ENCODE peak calls at places on chromosomes 7 and 10, in four cellular contexts. G is A549, A is K562, F is HepG2. P is an unnamed sample.

GRCh38 chr7:27113991-27114866 is 11.7 kb upstream of the HOXA2 start:
- DNase-seq in A (peak), G (peak), F (no peak), P (no peak)

GRCh38 chr7:63040336-63040735 is 958.3 kb upstream of the ZNF722 start:
- DNase-seq in A (no peak), F (no peak), G (no peak), P (no peak)

GRCh38 chr10:4721994-4722753 is 103.8 kb upstream of the AKR1E2 start:
- DNase-seq in G (peak), A (no peak), F (no peak), P (no peak)

GRCh38 chr10:58994226-58995057 is 182.0 kb upstream of the PHYHIPL start:
- DNase-seq in G (peak), F (peak), A (no peak), P (no peak)

GRCh38 chr10:75098902-75099673 is 12.4 kb upstream of the SAMD8 start:
- DNase-seq in G (no peak), F (no peak), A (peak), P (no peak)

GRCh38 chr10:1643161-1643910 is 94.0 kb downstream of the ADARB2 start:
- DNase-seq in A (peak), G (peak), F (peak), P (peak)

GRCh38 chr10:59524373-59524772 is 162.0 kb upstream of the FAM13C start:
- DNase-seq in A (no peak), G (no peak), F (no peak), P (no peak)

GRCh38 chr10:63414481-63415260 is 51.1 kb downstream of the JMJD1C start:
- DNase-seq in F (no peak), G (peak), A (no peak), P (no peak)

GRCh38 chr10:18540195-18540594 is 111.2 kb downstream of the NSUN6 start:
- DNase-seq in G (no peak), F (no peak), A (no peak), P (no peak)

GRCh38 chr7:104524836-104525235 is 196.4 kb downstream of the LHFPL3 start:
- DNase-seq in A (no peak), G (no peak), F (no peak), P (no peak)

GRCh38 chr10:113922787-113923570 is 68.5 kb downstream of the NHLRC2 start:
- DNase-seq in G (no peak), A (no peak), F (no peak), P (peak)

GRCh38 chr10:59833810-59834209 is 72.5 kb downstream of the CCDC6 start:
- DNase-seq in F (no peak), A (no peak), G (no peak), P (no peak)

GRCh38 chr7:143003393-143004051 is 23.4 kb downstream of the OR9A2 start:
- DNase-seq in A (peak), G (peak), F (peak), P (no peak)

GRCh38 chr7:35988105-35988504 is 164.9 kb upstream of the EEPD1 start:
- DNase-seq in A (no peak), F (no peak), G (peak), P (no peak)

GRCh38 chr7:147412782-147413186 is 1177.8 kb upstream of the C7orf33 start:
- DNase-seq in G (peak), A (no peak), F (peak), P (no peak)

GRCh38 chr7:55382251-55382650 is 17.1 kb downstream of the LANCL2 start:
- DNase-seq in A (no peak), G (no peak), F (no peak), P (no peak)

GRCh38 chr7:73717991-73718405 is 1.5 kb downstream of the STX1A start:
- DNase-seq in F (no peak), A (no peak), G (no peak), P (no peak)
- TF ChIP-seq RNF2 in F (no peak), A (no peak), G (no peak), P (no peak)

GRCh38 chr10:78335691-78336401 is 302.2 kb downstream of the RPS24 start:
- DNase-seq in F (no peak), G (no peak), A (no peak), P (peak)
- TF ChIP-seq RNF2 in F (no peak), G (no peak), A (no peak), P (no peak)

GRCh38 chr7:24884401-24884800 is 95.6 kb downstream of the OSBPL3 start:
- DNase-seq in A (no peak), F (no peak), G (no peak), P (no peak)
- TF ChIP-seq RNF2 in A (no peak), F (no peak), G (no peak), P (no peak)

GRCh38 chr7:44797329-44798258 is 1.1 kb downstream of the PPIA start:
- DNase-seq in F (peak), A (peak), G (peak), P (peak)

GRCh38 chr7:44798649-44799275 is 2.3 kb downstream of the PPIA start:
- DNase-seq in F (no peak), A (no peak), G (no peak), P (no peak)

GRCh38 chr7:44796504-44797328 is at the start of gene PPIA:
- DNase-seq in G (peak), F (peak), A (peak), P (peak)

GRCh38 chr7:44793919-44794715 is 2.4 kb upstream of the PPIA start:
- DNase-seq in F (peak), A (no peak), G (peak), P (no peak)

GRCh38 chr7:44796034-44796503 is 412 bp upstream of the PPIA start:
- DNase-seq in F (peak), A (no peak), G (no peak), P (peak)
- TF ChIP-seq RNF2 in F (no peak), A (peak), G (no peak), P (no peak)

GRCh38 chr10:122149607-122150505 is 121.2 kb upstream of the BTBD16 start:
- DNase-seq in A (no peak), G (no peak), F (no peak), P (no peak)
- TF ChIP-seq RNF2 in A (no peak), G (no peak), F (no peak), P (no peak)

GRCh38 chr7:73827568-73828106 is 3.2 kb upstream of the CLDN4 start:
- DNase-seq in A (peak), G (peak), F (no peak), P (no peak)
- TF ChIP-seq RNF2 in A (no peak), G (no peak), F (no peak), P (no peak)

GRCh38 chr10:101507241-101507640 is 80.8 kb downstream of the POLL start:
- DNase-seq in A (no peak), G (no peak), F (no peak), P (no peak)

GRCh38 chr10:101513733-101514132 is 74.3 kb downstream of the POLL start:
- DNase-seq in F (no peak), A (no peak), G (no peak), P (no peak)

GRCh38 chr10:101511938-101512337 is 76.1 kb downstream of the POLL start:
- DNase-seq in G (no peak), A (no peak), F (no peak), P (no peak)

GRCh38 chr10:101507828-101508227 is 80.2 kb downstream of the POLL start:
- DNase-seq in G (no peak), F (no peak), A (no peak), P (no peak)

GRCh38 chr10:101512741-101513140 is 75.3 kb downstream of the POLL start:
- DNase-seq in G (no peak), F (no peak), A (no peak), P (no peak)
- TF ChIP-seq RNF2 in G (no peak), F (no peak), A (no peak), P (no peak)

GRCh38 chr7:121328508-121329459 is at the start of gene WNT16:
- DNase-seq in A (peak), F (no peak), G (no peak), P (no peak)
- TF ChIP-seq RNF2 in A (no peak), F (no peak), G (no peak), P (no peak)

P was measured in H1.